ENCODE peak calls at places on chromosomes 12 and 14, in nine cellular contexts. One of them, this sample, is unnamed.

GRCh38 chr14:90544566-90544965 is 147.7 kb downstream of the CALM1 start:
- DNase-seq in EL: no peak
- DNase-seq in NCI-H2171 treated with DMSO at 0.1 percent for 48 hours: no peak
- DNase-seq in T-cell: no peak
- DNase-seq in CD4-positive, alpha-beta T cell: no peak
- DNase-seq in GM13976: no peak
- DNase-seq in endodermal cell: no peak
- DNase-seq in AG09319: no peak
- DNase-seq in right cardiac atrium: peak; percentile 12
- DNase-seq in this sample: peak; percentile 8

GRCh38 chr14:105532111-105532623 is 5.8 kb downstream of the TMEM121 start:
- DNase-seq in endodermal cell: no peak
- DNase-seq in NCI-H2171 treated with DMSO at 0.1 percent for 48 hours: no peak
- DNase-seq in EL: no peak
- DNase-seq in right cardiac atrium: no peak
- DNase-seq in CD4-positive, alpha-beta T cell: no peak
- DNase-seq in GM13976: no peak
- DNase-seq in AG09319: no peak
- DNase-seq in T-cell: no peak
- DNase-seq in this sample: no peak

GRCh38 chr14:20035938-20036337 is at the start of gene OR4K13:
- DNase-seq in right cardiac atrium: no peak
- DNase-seq in CD4-positive, alpha-beta T cell: no peak
- DNase-seq in NCI-H2171 treated with DMSO at 0.1 percent for 48 hours: no peak
- DNase-seq in AG09319: no peak
- DNase-seq in T-cell: no peak
- DNase-seq in GM13976: no peak
- DNase-seq in EL: no peak
- DNase-seq in endodermal cell: no peak
- DNase-seq in this sample: no peak

GRCh38 chr12:26748412-26748740 is 84.6 kb downstream of the ITPR2 start:
- DNase-seq in CD4-positive, alpha-beta T cell: no peak
- DNase-seq in AG09319: no peak
- DNase-seq in NCI-H2171 treated with DMSO at 0.1 percent for 48 hours: no peak
- DNase-seq in GM13976: no peak
- DNase-seq in EL: no peak
- DNase-seq in endodermal cell: no peak
- DNase-seq in right cardiac atrium: no peak
- DNase-seq in T-cell: no peak
- DNase-seq in this sample: no peak

GRCh38 chr14:103319422-103319821 is 14.6 kb upstream of the EIF5 start:
- DNase-seq in CD4-positive, alpha-beta T cell: no peak
- DNase-seq in endodermal cell: no peak
- DNase-seq in AG09319: no peak
- DNase-seq in right cardiac atrium: no peak
- DNase-seq in NCI-H2171 treated with DMSO at 0.1 percent for 48 hours: no peak
- DNase-seq in EL: no peak
- DNase-seq in GM13976: no peak
- DNase-seq in T-cell: no peak
- DNase-seq in this sample: no peak

GRCh38 chr12:62335057-62335456 is 74.9 kb downstream of the USP15 start:
- DNase-seq in EL: no peak
- DNase-seq in endodermal cell: no peak
- DNase-seq in right cardiac atrium: no peak
- DNase-seq in T-cell: no peak
- DNase-seq in GM13976: no peak
- DNase-seq in AG09319: no peak
- DNase-seq in NCI-H2171 treated with DMSO at 0.1 percent for 48 hours: no peak
- DNase-seq in CD4-positive, alpha-beta T cell: no peak
- DNase-seq in this sample: no peak

GRCh38 chr14:32507029-32507984 is 178.2 kb downstream of the AKAP6 start:
- DNase-seq in NCI-H2171 treated with DMSO at 0.1 percent for 48 hours: no peak
- DNase-seq in endodermal cell: no peak
- DNase-seq in EL: peak; percentile 78
- DNase-seq in AG09319: peak; percentile 68
- DNase-seq in T-cell: no peak
- DNase-seq in right cardiac atrium: no peak
- DNase-seq in GM13976: no peak
- DNase-seq in CD4-positive, alpha-beta T cell: no peak
- DNase-seq in this sample: no peak

GRCh38 chr12:11621797-11622423 is 27.6 kb upstream of the ETV6 start:
- DNase-seq in T-cell: peak; percentile 24
- DNase-seq in AG09319: no peak
- DNase-seq in NCI-H2171 treated with DMSO at 0.1 percent for 48 hours: no peak
- DNase-seq in right cardiac atrium: no peak
- DNase-seq in EL: peak; percentile 9
- DNase-seq in GM13976: no peak
- DNase-seq in endodermal cell: peak; percentile 76
- DNase-seq in CD4-positive, alpha-beta T cell: no peak
- DNase-seq in this sample: peak; percentile 19

GRCh38 chr14:66003082-66003740 is 483.0 kb upstream of the CCDC196 start:
- DNase-seq in GM13976: no peak
- DNase-seq in AG09319: no peak
- DNase-seq in EL: no peak
- DNase-seq in NCI-H2171 treated with DMSO at 0.1 percent for 48 hours: no peak
- DNase-seq in right cardiac atrium: no peak
- DNase-seq in CD4-positive, alpha-beta T cell: no peak
- DNase-seq in T-cell: no peak
- DNase-seq in endodermal cell: no peak
- DNase-seq in this sample: no peak

GRCh38 chr14:104681689-104682074 is 7.7 kb upstream of the INF2 start:
- DNase-seq in right cardiac atrium: peak; percentile 96
- DNase-seq in EL: peak; percentile 91
- DNase-seq in GM13976: no peak
- DNase-seq in endodermal cell: peak; percentile 96
- DNase-seq in T-cell: no peak
- DNase-seq in AG09319: peak; percentile 43
- DNase-seq in NCI-H2171 treated with DMSO at 0.1 percent for 48 hours: peak; percentile 18
- DNase-seq in CD4-positive, alpha-beta T cell: no peak
- DNase-seq in this sample: peak; percentile 78

This sample was measured in ovary.